ENCODE peak calls at places on chromosomes 16 and 17, in seven cellular contexts. I, A, P, H, K, D and J are unnamed samples.

GRCh38 chr17:28547623-28548416 is 4.6 kb downstream of the UNC119 start:
- DNase-seq in D (peak), H (peak), A (peak), P (peak), K (peak), I (peak), J (peak)

GRCh38 chr17:60240290-60240689 is 90.5 kb downstream of the CA4 start:
- DNase-seq in I (no peak), A (no peak), H (no peak), P (no peak), D (no peak), K (no peak), J (no peak)

GRCh38 chr16:48535831-48536599 is 74.0 kb downstream of the N4BP1 start:
- DNase-seq in D (no peak), P (peak), I (no peak), K (no peak), A (peak), H (peak), J (no peak)

GRCh38 chr17:18257747-18258355 is 687 bp downstream of the FLII start:
- DNase-seq in D (no peak), K (peak), H (peak), P (peak), I (peak), A (no peak), J (peak)

GRCh38 chr17:40425741-40426140 is 8.0 kb upstream of the TOP2A start:
- DNase-seq in I (no peak), A (no peak), K (peak), P (no peak), D (no peak), H (no peak), J (no peak)

GRCh38 chr16:24729967-24730815 is 740 bp downstream of the TNRC6A start:
- DNase-seq in D (no peak), A (peak), K (no peak), I (peak), H (peak), P (peak), J (no peak)

GRCh38 chr17:72950236-72950931 is 142.1 kb downstream of the SLC39A11 start:
- DNase-seq in A (no peak), K (no peak), H (no peak), I (no peak), P (no peak), D (no peak), J (no peak)

GRCh38 chr17:55152236-55152635 is 112.5 kb upstream of the HLF start:
- DNase-seq in K (no peak), I (no peak), A (no peak), H (peak), P (no peak), D (no peak), J (no peak)

GRCh38 chr16:15972046-15972868 is 22.8 kb downstream of the ABCC1 start:
- DNase-seq in A (no peak), K (no peak), P (peak), D (no peak), I (peak), H (peak), J (peak)

GRCh38 chr16:87702325-87702811 is 63.4 kb downstream of the KLHDC4 start:
- DNase-seq in P (peak), H (peak), K (peak), A (no peak), I (peak), D (peak), J (no peak)

GRCh38 chr16:72620853-72621252 is 427.1 kb downstream of the ZFHX3 start:
- DNase-seq in K (no peak), D (no peak), H (no peak), I (no peak), A (no peak), P (no peak), J (no peak)

GRCh38 chr16:10637337-10638037 is 57.1 kb upstream of the EMP2 start:
- DNase-seq in I (no peak), H (no peak), D (no peak), P (no peak), K (no peak), A (no peak), J (no peak)

GRCh38 chr17:67246648-67247415 is 1.8 kb upstream of the HELZ start:
- DNase-seq in I (peak), H (peak), A (no peak), K (peak), D (peak), P (peak), J (peak)

GRCh38 chr17:63455417-63455816 is 9.3 kb upstream of the CYB561 start:
- DNase-seq in D (no peak), P (no peak), H (no peak), A (no peak), I (no peak), K (no peak), J (no peak)

GRCh38 chr16:56640076-56640475 is 1.6 kb downstream of the MT1A start:
- DNase-seq in K (no peak), D (no peak), H (no peak), P (no peak), I (no peak), A (no peak), J (peak)

GRCh38 chr17:69433093-69433492 is 18.6 kb downstream of the MAP2K6 start:
- DNase-seq in H (no peak), P (no peak), A (no peak), D (no peak), K (no peak), I (no peak), J (no peak)

GRCh38 chr16:4790261-4790660 is 2.1 kb upstream of the SEPTIN12 start:
- DNase-seq in A (no peak), I (no peak), K (no peak), D (no peak), H (no peak), P (no peak), J (no peak)

GRCh38 chr17:1673041-1673790 is 11.5 kb downstream of the PRPF8 start:
- DNase-seq in H (no peak), K (no peak), D (no peak), I (no peak), A (no peak), P (no peak), J (no peak)

GRCh38 chr16:79064259-79064658 is 536.3 kb downstream of the MAF start:
- DNase-seq in D (no peak), I (no peak), K (no peak), P (no peak), H (no peak), A (no peak), J (no peak)

GRCh38 chr16:1781254-1781653 is 1.1 kb downstream of the SPSB3 start:
- DNase-seq in A (no peak), I (no peak), P (no peak), K (no peak), D (no peak), H (no peak), J (no peak)

GRCh38 chr17:15941781-15942180 is 3.1 kb upstream of the ADORA2B start:
- DNase-seq in P (no peak), H (no peak), D (no peak), K (no peak), A (no peak), I (no peak), J (peak)

GRCh38 chr16:73154063-73154870 is 106.3 kb upstream of the ZFHX3 start:
- DNase-seq in P (no peak), I (no peak), H (no peak), D (no peak), A (no peak), K (no peak), J (no peak)

GRCh38 chr17:77132411-77133086 is 8.2 kb upstream of the SEC14L1 start:
- DNase-seq in P (peak), K (no peak), I (no peak), A (no peak), D (no peak), H (no peak), J (no peak)

GRCh38 chr17:83181991-83182619 is 102.7 kb downstream of the METRNL start:
- DNase-seq in D (peak), I (no peak), P (no peak), A (no peak), K (no peak), H (no peak), J (no peak)

GRCh38 chr16:29983420-29984136 is 9.9 kb downstream of the TAOK2 start:
- DNase-seq in A (no peak), K (no peak), P (no peak), I (no peak), D (no peak), H (peak), J (no peak)
- H2BK5ac ChIP-seq in A (no peak), K (no peak), P (no peak), I (no peak), D (no peak), H (no peak), J (no peak)

GRCh38 chr16:29907973-29908372 is 7.7 kb downstream of the ASPHD1 start:
- DNase-seq in D (no peak), K (no peak), P (no peak), I (no peak), A (no peak), H (no peak), J (no peak)
- H2BK5ac ChIP-seq in D (no peak), K (no peak), P (no peak), I (no peak), A (no peak), H (no peak), J (no peak)

GRCh38 chr17:45720386-45720785 is 63.7 kb upstream of the CRHR1 start:
- DNase-seq in D (no peak), I (no peak), A (no peak), K (no peak), P (no peak), H (no peak), J (no peak)

GRCh38 chr17:45719335-45720071 is 64.6 kb upstream of the CRHR1 start:
- DNase-seq in I (peak), A (no peak), P (peak), D (no peak), K (peak), H (peak), J (peak)

GRCh38 chr17:45718791-45719190 is 65.3 kb upstream of the CRHR1 start:
- DNase-seq in P (no peak), D (no peak), I (no peak), H (no peak), A (no peak), K (no peak), J (peak)

GRCh38 chr17:45722161-45722560 is 62.0 kb upstream of the CRHR1 start:
- DNase-seq in D (peak), I (peak), P (peak), K (peak), H (peak), A (no peak), J (peak)
- H2BK5ac ChIP-seq in D (no peak), I (no peak), P (no peak), K (no peak), H (no peak), A (peak), J (no peak)

GRCh38 chr17:49553676-49554335 is 21.9 kb upstream of the NXPH3 start:
- DNase-seq in I (no peak), D (no peak), P (no peak), A (no peak), H (no peak), K (no peak), J (no peak)

GRCh38 chr17:49556183-49556943 is 19.3 kb upstream of the NXPH3 start:
- DNase-seq in K (peak), A (peak), I (peak), P (peak), D (peak), H (peak), J (peak)

GRCh38 chr17:49554694-49555494 is 20.8 kb upstream of the NXPH3 start:
- DNase-seq in A (no peak), H (no peak), D (no peak), K (no peak), P (no peak), I (no peak), J (no peak)

GRCh38 chr17:49557204-49558024 is 18.3 kb upstream of the NXPH3 start:
- DNase-seq in D (peak), I (peak), K (peak), H (peak), A (no peak), P (peak), J (peak)

DNA sequence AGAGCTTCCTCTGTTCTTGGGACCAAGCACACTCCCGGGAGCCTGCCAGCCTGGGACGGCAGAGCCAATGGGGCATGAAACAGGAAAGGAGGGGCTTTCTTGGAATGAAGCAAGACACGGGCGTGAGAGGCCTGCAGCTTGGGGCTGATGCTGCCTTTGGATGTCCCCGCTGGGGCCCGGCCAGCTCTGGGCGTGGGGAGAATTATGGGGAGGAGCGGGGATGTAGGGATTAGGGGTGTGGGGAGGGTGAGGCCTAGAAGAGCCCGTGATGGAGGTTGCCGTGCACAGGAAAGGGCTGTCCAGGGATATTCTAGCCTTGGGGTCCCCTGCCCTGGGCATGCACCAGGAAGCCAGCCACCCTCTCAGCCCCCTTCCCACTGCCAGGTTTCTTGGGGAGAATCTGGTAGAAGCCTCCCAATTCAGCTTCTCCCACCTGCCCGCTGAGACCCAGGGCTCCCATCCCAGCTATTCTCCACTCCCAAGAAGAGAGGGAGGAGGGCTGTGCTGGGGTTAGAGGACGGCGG is 20.1 kb upstream of the NXPH3 start:
- DNase-seq in H (no peak), A (no peak), I (no peak), P (no peak), K (peak), D (no peak), J (no peak)
- H2BK5ac ChIP-seq in H (no peak), A (peak), I (no peak), P (no peak), K (no peak), D (no peak), J (no peak)

GRCh38 chr17:3447625-3448024 is 14.0 kb upstream of the OR1E2 start:
- DNase-seq in P (no peak), I (peak), H (no peak), A (peak), D (no peak), K (peak), J (no peak)

GRCh38 chr17:3448059-3448630 is 14.5 kb upstream of the OR1E2 start:
- DNase-seq in A (no peak), K (no peak), H (no peak), I (no peak), D (no peak), P (no peak), J (no peak)
- H2BK5ac ChIP-seq in A (no peak), K (no peak), H (no peak), I (no peak), D (no peak), P (no peak), J (no peak)